ENCODE peak calls at places on chromosomes 4 and X, in four cellular contexts. T is HCT116, M is upper lobe of right lung, V is spleen. R is an unnamed sample.

GRCh38 chrX:43836435-43837184 is 45.6 kb downstream of the MAOB start:
- DNase-seq in V (no peak), T (peak), M (no peak), R (peak)

GRCh38 chr4:22264261-22264660 is 251.6 kb downstream of the ADGRA3 start:
- DNase-seq in T (no peak), V (no peak), M (no peak), R (no peak)

GRCh38 chr4:173669460-173670179 is 139.6 kb upstream of the HAND2 start:
- DNase-seq in T (no peak), M (no peak), V (no peak), R (no peak)

GRCh38 chr4:82543131-82543530 is 18.7 kb downstream of the TMEM150C start:
- DNase-seq in M (no peak), V (no peak), T (no peak), R (no peak)

GRCh38 chrX:110409925-110410324 is 51.3 kb downstream of the RTL9 start:
- DNase-seq in T (no peak), M (no peak), V (no peak), R (peak)

GRCh38 chr4:176584031-176584430 is 208.7 kb downstream of the VEGFC start:
- DNase-seq in V (no peak), M (no peak), T (no peak), R (no peak)

GRCh38 chr4:24800273-24800880 is 5.0 kb downstream of the SOD3 start:
- DNase-seq in T (no peak), V (no peak), M (no peak), R (no peak)

GRCh38 chrX:51894697-51895336 is 1.4 kb downstream of the MAGED1 start:
- DNase-seq in T (no peak), V (no peak), M (peak), R (peak)

GRCh38 chr4:160580581-160580980 is 1477.7 kb downstream of the RAPGEF2 start:
- DNase-seq in V (no peak), M (no peak), T (no peak), R (no peak)

GRCh38 chr4:41409095-41409494 is 128.9 kb upstream of the LIMCH1 start:
- DNase-seq in T (no peak), M (no peak), V (no peak), R (peak)

GRCh38 chrX:103584606-103585005 is 709 bp upstream of the TCEAL4 start:
- DNase-seq in V (no peak), M (no peak), T (no peak), R (no peak)

GRCh38 chrX:55160685-55161552 is 59.2 kb upstream of the PAGE5 start:
- DNase-seq in V (peak), T (peak), M (peak), R (peak)

GRCh38 chrX:153598541-153599191 is at the start of gene CCNQ:
- DNase-seq in V (peak), T (no peak), M (peak), R (peak)

GRCh38 chr4:104416725-104417363 is 77.8 kb downstream of the CXXC4 start:
- DNase-seq in T (no peak), V (no peak), M (no peak), R (no peak)

GRCh38 chrX:48468247-48468671 is 1.8 kb downstream of the SLC38A5 start:
- DNase-seq in T (no peak), V (peak), M (no peak), R (no peak)

GRCh38 chr4:26031704-26032103 is 117.7 kb downstream of the SMIM20 start:
- DNase-seq in V (no peak), M (no peak), T (no peak), R (no peak)

GRCh38 chrX:46446727-46447378 is 98.4 kb downstream of the ZNF674 start:
- DNase-seq in V (peak), M (peak), T (peak), R (peak)

GRCh38 chr4:92451792-92452191 is 148.0 kb downstream of the GRID2 start:
- DNase-seq in M (no peak), V (no peak), T (no peak), R (no peak)

GRCh38 chr4:95839891-95840290 is at the start of gene PDHA2:
- DNase-seq in M (no peak), V (peak), T (no peak), R (no peak)

GRCh38 chr4:181517521-181517920 is 725.7 kb upstream of the TENM3 start:
- DNase-seq in M (no peak), V (no peak), T (no peak), R (no peak)

GRCh38 chr4:89757154-89757723 is 79.7 kb downstream of the SNCA start:
- DNase-seq in T (no peak), M (no peak), V (no peak), R (no peak)

GRCh38 chr4:67273676-67274075 is 271.6 kb downstream of the CENPC start:
- DNase-seq in T (no peak), M (no peak), V (no peak), R (no peak)

GRCh38 chrX:23248187-23248586 is 86.5 kb upstream of the PTCHD1 start:
- DNase-seq in V (no peak), T (no peak), M (no peak), R (no peak)

GRCh38 chrX:39907964-39908616 is 189.7 kb downstream of the BCOR start:
- DNase-seq in V (no peak), M (peak), T (peak), R (peak)

GRCh38 chr4:69377562-69377961 is 97.3 kb downstream of the UGT2B28 start:
- DNase-seq in V (no peak), T (no peak), M (no peak), R (no peak)
- TF ChIP-seq CTCF in V (no peak), T (no peak), M (no peak), R (no peak)

DNA sequence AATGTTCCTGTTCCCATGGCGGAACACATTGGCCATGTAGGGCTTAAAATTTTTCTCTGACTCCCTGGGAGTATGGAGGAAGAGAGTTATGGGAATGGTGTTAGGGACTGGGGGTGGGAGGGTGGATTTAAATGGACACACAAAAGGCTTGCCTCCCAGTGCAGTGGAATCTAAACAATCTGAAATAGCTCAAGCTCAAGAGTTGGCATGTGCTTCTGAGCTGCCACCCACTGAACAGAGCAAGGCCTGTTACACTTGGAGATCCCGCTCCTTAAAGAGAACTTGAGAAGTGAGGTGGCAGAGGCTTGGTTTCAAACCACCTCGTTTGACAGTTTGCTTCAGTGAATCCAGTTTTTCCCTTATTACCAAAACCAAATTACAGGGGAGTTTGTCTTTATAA is 188.5 kb downstream of the SOWAHB start:
- DNase-seq in T (no peak), V (no peak), M (no peak), R (peak)
- H3K4me3 ChIP-seq in T (no peak), V (no peak), M (no peak), R (no peak)

GRCh38 chrX:133677123-133678063 is 262.1 kb upstream of the GPC4 start:
- DNase-seq in T (no peak), M (no peak), V (no peak), R (no peak)
- TF ChIP-seq CTCF in T (no peak), M (no peak), V (no peak), R (no peak)

GRCh38 chr4:120923201-120923522 is 636 bp upstream of the PRDM5 start:
- DNase-seq in T (no peak), M (no peak), V (no peak), R (no peak)

GRCh38 chr4:120920666-120921065 is 1.9 kb downstream of the PRDM5 start:
- DNase-seq in V (no peak), T (no peak), M (no peak), R (peak)

GRCh38 chr4:120919358-120919757 is 3.2 kb downstream of the PRDM5 start:
- DNase-seq in M (no peak), V (no peak), T (no peak), R (no peak)

GRCh38 chr4:120922390-120923200 is at the start of gene PRDM5:
- DNase-seq in M (peak), T (no peak), V (peak), R (peak)

GRCh38 chr4:120921456-120922389 is 803 bp downstream of the PRDM5 start:
- DNase-seq in V (peak), T (no peak), M (peak), R (peak)
- H3K4me3 ChIP-seq in V (peak), T (peak), M (peak), R (peak)

GRCh38 chr4:1513936-1514483 is 107.8 kb upstream of the NKX1-1 start:
- DNase-seq in M (no peak), T (no peak), V (no peak), R (no peak)

GRCh38 chr4:1512081-1512737 is 106.0 kb upstream of the NKX1-1 start:
- DNase-seq in V (peak), M (peak), T (no peak), R (no peak)

GRCh38 chr4:1511441-1512041 is 105.3 kb upstream of the NKX1-1 start:
- DNase-seq in M (peak), V (peak), T (peak), R (peak)

GRCh38 chr4:1514612-1515011 is 108.4 kb upstream of the NKX1-1 start:
- DNase-seq in T (no peak), V (no peak), M (no peak), R (no peak)

DNA sequence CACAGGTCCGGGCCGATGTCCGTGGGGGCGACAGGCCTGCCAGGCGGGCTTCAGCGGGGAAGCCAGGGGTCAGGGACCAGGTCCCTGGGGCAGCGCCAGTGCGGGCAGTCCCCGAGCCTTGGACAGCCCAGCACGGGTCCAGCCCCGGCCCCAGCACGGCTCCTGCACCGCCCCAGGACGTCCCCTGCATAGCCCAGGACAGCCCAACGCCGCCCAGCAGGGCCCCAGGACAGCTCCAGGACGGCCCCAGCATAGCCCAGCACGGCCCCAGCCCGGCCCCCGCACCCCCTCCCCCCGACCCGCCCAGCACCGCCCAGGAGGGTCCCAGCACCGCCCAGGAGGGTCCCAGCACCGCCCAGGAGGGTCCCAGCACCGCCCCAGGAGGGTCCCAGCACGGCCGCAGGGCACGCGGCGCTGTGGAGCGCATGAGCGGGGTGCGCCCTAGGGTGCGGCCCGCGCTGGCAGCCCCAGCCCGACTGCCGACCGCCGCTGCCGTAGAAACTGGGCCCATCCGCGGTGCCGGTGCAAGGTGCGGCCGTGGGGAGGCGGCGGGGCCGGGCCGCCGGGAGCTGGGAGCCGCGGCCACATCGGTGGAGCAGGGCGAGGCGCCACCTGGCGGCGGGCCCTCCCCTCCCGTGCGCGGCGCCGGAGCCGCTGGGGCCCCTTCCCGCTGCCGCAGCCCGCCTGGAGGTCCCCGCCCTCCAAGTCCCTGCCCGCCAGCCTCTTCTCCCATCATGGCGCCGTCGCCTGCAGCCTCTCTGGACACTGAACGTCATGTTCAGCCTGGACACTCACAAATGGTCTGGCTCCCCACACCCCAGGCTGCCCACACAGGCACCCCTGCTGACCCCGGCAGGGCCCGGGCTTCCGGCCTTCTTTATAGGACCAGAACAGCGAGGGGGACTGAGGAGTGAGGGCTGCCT is 106.8 kb upstream of the NKX1-1 start:
- DNase-seq in T (peak), V (peak), M (peak), R (no peak)
- TF ChIP-seq CTCF in T (peak), V (peak), M (peak), R (peak)

GRCh38 chr4:110640608-110641007 is 17.7 kb upstream of the PITX2 start:
- DNase-seq in T (no peak), V (no peak), M (no peak), R (no peak)

GRCh38 chr4:110638347-110638746 is 15.5 kb upstream of the PITX2 start:
- DNase-seq in M (no peak), V (no peak), T (no peak), R (no peak)

GRCh38 chr4:110641218-110641617 is 18.3 kb upstream of the PITX2 start:
- DNase-seq in T (no peak), M (no peak), V (peak), R (no peak)

GRCh38 chr4:110637408-110638131 is 14.7 kb upstream of the PITX2 start:
- DNase-seq in M (no peak), V (peak), T (no peak), R (no peak)

GRCh38 chr4:110639207-110640092 is 16.6 kb upstream of the PITX2 start:
- DNase-seq in M (no peak), V (no peak), T (no peak), R (no peak)
- H3K4me3 ChIP-seq in M (no peak), V (no peak), T (no peak), R (no peak)

GRCh38 chr4:153344131-153345010 is at the start of gene MND1:
- DNase-seq in T (peak), V (peak), M (peak), R (peak)
- TF ChIP-seq CTCF in T (peak), V (peak), M (peak), R (peak)

DNA sequence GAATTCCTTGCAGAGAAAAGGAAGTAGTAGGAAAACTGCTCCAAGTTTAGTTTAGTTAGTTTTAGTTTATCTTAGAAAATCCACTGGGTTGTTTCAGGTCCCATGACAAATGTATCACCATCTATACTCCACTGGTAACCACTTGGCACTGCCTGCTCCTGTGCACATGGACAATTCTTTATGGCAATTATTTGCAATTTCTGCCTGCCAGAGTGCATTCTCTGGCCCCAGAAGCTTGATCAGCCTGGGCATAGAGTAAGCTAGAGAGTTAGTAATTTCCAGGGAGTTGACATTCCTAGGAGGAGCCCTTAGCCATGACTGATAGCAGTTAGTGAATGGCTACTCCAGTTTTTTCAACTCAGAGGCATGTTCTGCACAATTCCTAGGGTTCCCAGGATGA is 203.2 kb upstream of the FGF13 start:
- DNase-seq in T (no peak), V (no peak), M (no peak), R (peak)
- H3K4me3 ChIP-seq in T (no peak), V (no peak), M (no peak), R (no peak)

R was measured in fibroblast of the aortic adventitia.